ENCODE peak calls at places on chromosomes 11 and 22, in ten cellular contexts. F is nephron progenitor cell, O is tibial artery, E is Calu3, C is right atrium auricular region, X is fibroblast of pulmonary artery, H is D721Med, R is WTC11, G is LNCaP clone FGC, D is HFF-Myc. W is an unnamed sample.

GRCh38 chr22:37190262-37190780 is 2.3 kb upstream of the C1QTNF6 start:
- DNase-seq in F (no peak), O (no peak), E (no peak), C (no peak), X (no peak), H (no peak), R (no peak), G (peak; percentile 58), D (no peak), W (no peak)

GRCh38 chr11:1546536-1547466 is 25.3 kb downstream of the DUSP8 start:
- DNase-seq in F (peak; percentile 74), O (no peak), E (peak; percentile 74), C (no peak), X (peak; percentile 22), H (peak; percentile 49), R (peak; percentile 73), G (no peak), D (no peak), W (peak; percentile 87)

GRCh38 chr11:45659031-45659817 is 6.2 kb downstream of the CHST1 start:
- DNase-seq in F (no peak), O (no peak), E (no peak), C (no peak), X (no peak), H (no peak), R (no peak), G (no peak), D (no peak), W (no peak)

GRCh38 chr22:17481424-17481823 is 81.9 kb upstream of the SLC25A18 start:
- DNase-seq in F (no peak), O (no peak), E (no peak), C (no peak), X (no peak), H (no peak), R (no peak), G (no peak), D (no peak), W (no peak)

GRCh38 chr11:2114430-2115241 is 24.6 kb downstream of the IGF2 start:
- DNase-seq in F (no peak), O (no peak), E (no peak), C (no peak), X (no peak), H (no peak), R (no peak), G (no peak), D (no peak), W (no peak)

GRCh38 chr22:36032611-36033010 is 4.0 kb upstream of the RBFOX2 start:
- DNase-seq in F (no peak), O (no peak), E (no peak), C (no peak), X (no peak), H (no peak), R (no peak), G (no peak), D (no peak), W (no peak)

GRCh38 chr11:30789270-30789669 is 203.1 kb upstream of the MPPED2 start:
- DNase-seq in F (no peak), O (no peak), E (no peak), C (no peak), X (peak; percentile 11), H (no peak), R (no peak), G (no peak), D (no peak), W (no peak)

GRCh38 chr11:62705401-62705800 is 1.8 kb downstream of the BSCL2 start:
- DNase-seq in F (no peak), O (no peak), E (peak; percentile 29), C (no peak), X (no peak), H (no peak), R (no peak), G (no peak), D (no peak), W (no peak)

GRCh38 chr11:96324912-96325311 is 18.1 kb downstream of the MAML2 start:
- DNase-seq in F (no peak), O (no peak), E (no peak), C (no peak), X (peak; percentile 83), H (no peak), R (no peak), G (no peak), D (no peak), W (no peak)

GRCh38 chr11:61071208-61071681 is 31.0 kb upstream of the CD5 start:
- DNase-seq in F (no peak), O (no peak), E (no peak), C (no peak), X (no peak), H (no peak), R (no peak), G (no peak), D (no peak), W (peak; percentile 79)

GRCh38 chr11:27158763-27159679 is 118.4 kb downstream of the BBOX1 start:
- DNase-seq in F (peak; percentile 41), O (peak; percentile 57), E (peak; percentile 53), C (no peak), X (peak; percentile 89), H (peak; percentile 21), R (peak; percentile 47), G (peak; percentile 63), D (peak; percentile 73), W (peak; percentile 44)

GRCh38 chr11:100922116-100922515 is 207.5 kb downstream of the PGR start:
- DNase-seq in F (no peak), O (no peak), E (no peak), C (no peak), X (no peak), H (no peak), R (no peak), G (no peak), D (no peak), W (no peak)

GRCh38 chr11:40129276-40129675 is 1330.2 kb downstream of the LRRC4C start:
- DNase-seq in F (peak; percentile 5), O (no peak), E (no peak), C (no peak), X (peak; percentile 3), H (no peak), R (no peak), G (peak; percentile 8), D (no peak), W (peak; percentile 3)
- TF ChIP-seq CTCF in F (peak; percentile 57), O (no peak), E (no peak), C (peak; percentile 36), X (no peak), H (peak; percentile 29), R (peak; percentile 23), G (peak; percentile 71), D (no peak), W (no peak)

GRCh38 chr11:72786305-72787261 is 7.3 kb downstream of the STARD10 start:
- DNase-seq in F (no peak), O (no peak), E (peak; percentile 53), C (no peak), X (no peak), H (peak; percentile 10), R (no peak), G (peak; percentile 23), D (no peak), W (no peak)

GRCh38 chr11:72789493-72790131 is 4.2 kb downstream of the STARD10 start:
- DNase-seq in F (no peak), O (no peak), E (no peak), C (no peak), X (peak; percentile 40), H (peak; percentile 12), R (no peak), G (no peak), D (no peak), W (no peak)

GRCh38 chr11:72784662-72785061 is 9.2 kb downstream of the STARD10 start:
- DNase-seq in F (no peak), O (no peak), E (no peak), C (no peak), X (no peak), H (peak; percentile 7), R (no peak), G (no peak), D (no peak), W (no peak)

GRCh38 chr11:72788250-72788649 is 5.6 kb downstream of the STARD10 start:
- DNase-seq in F (no peak), O (no peak), E (no peak), C (no peak), X (no peak), H (peak; percentile 6), R (no peak), G (no peak), D (no peak), W (no peak)

DNA sequence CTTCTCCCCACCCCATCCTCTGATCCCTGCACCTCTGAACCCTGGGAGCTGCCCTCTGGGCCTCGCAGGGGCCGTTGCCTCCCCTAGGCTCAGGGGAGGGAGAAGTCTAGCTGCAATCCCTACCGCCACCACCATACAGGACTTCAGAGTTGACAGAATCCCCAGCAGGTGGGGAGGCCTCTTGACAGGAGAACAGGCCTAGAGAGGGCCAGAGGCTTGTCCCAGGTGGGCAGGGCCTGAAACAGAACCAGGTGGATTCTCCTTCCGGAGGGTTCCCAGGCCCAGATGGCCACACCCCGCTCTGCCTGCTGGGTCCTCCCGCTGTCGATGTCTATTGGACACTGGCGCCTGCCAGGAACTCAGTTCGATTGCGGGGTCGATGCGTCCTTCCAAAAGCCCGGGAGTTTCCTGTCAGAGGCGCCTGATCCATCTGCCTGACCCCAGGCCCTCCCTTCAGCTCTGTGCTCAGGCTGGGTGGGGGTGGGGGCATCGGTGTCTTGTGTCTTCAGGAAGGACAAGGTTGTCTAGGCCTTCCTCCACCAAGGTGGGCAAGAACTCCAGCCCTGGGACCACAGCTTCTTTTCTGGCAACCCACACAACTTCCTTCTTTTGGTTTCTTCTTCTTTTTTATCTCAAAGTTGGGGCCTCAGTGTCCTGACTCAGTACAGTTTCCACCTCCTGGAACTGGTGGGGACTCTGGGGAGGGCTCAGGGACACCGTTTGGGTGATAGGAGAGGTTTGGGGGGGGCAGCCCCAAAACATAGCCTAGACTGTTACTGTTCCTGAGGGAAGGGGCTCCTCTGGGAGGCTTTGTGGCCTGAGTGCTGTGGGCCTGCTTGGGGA is 6.4 kb downstream of the STARD10 start:
- DNase-seq in F (no peak), O (no peak), E (no peak), C (no peak), X (no peak), H (peak; percentile 10), R (peak; percentile 88), G (no peak), D (no peak), W (peak; percentile 81)
- TF ChIP-seq CTCF in F (no peak), O (no peak), E (no peak), C (no peak), X (no peak), H (no peak), R (no peak), G (no peak), D (no peak), W (no peak)

GRCh38 chr11:72741849-72742521 is 10.2 kb downstream of the ARAP1 start:
- DNase-seq in F (no peak), O (no peak), E (no peak), C (no peak), X (peak; percentile 26), H (no peak), R (no peak), G (peak; percentile 65), D (no peak), W (no peak)
- TF ChIP-seq CTCF in F (no peak), O (no peak), E (no peak), C (no peak), X (no peak), H (no peak), R (no peak), G (no peak), D (no peak), W (no peak)

DNA sequence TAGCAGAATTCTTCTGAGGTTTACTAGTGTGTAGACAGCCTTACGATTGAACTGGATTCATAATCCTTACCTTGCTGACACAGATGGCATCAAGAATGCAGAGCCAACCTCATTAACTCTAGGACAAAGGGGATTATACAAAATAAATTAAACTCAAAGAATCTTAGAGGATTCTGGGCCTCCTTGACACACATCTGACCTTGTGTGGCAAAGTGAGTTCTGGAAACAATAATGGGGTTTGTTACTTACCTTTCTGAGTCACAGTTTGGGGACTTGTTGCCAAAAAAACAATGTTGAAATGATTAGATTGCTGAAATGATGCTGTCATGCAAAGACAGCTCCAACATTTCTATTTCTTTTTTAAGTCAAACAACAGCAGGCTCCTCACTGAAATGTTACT is 179.1 kb upstream of the ISX start:
- DNase-seq in F (no peak), O (no peak), E (no peak), C (no peak), X (no peak), H (no peak), R (no peak), G (no peak), D (no peak), W (no peak)
- TF ChIP-seq CTCF in F (no peak), O (no peak), E (no peak), C (no peak), X (no peak), H (no peak), R (no peak), G (no peak), D (no peak), W (no peak)

W was measured in GM13976.